ENCODE peak calls at places on chromosomes 6 and 20, in nine cellular contexts. Q, K, A, J, N, H, L, Z and O are unnamed samples.

GRCh38 chr6:114707081-114707480 is 364.3 kb upstream of the HS3ST5 start:
- DNase-seq in Q (peak), K (no peak), A (no peak), J (no peak), N (no peak), H (no peak), L (no peak), Z (no peak), O (no peak)

GRCh38 chr20:31915491-31916280 is 36.2 kb downstream of the PDRG1 start:
- DNase-seq in Q (peak), K (no peak), A (no peak), J (no peak), N (no peak), H (no peak), L (no peak), Z (no peak), O (no peak)

GRCh38 chr6:108820011-108820410 is 28.2 kb upstream of the ARMC2 start:
- DNase-seq in Q (no peak), K (no peak), A (no peak), J (no peak), N (no peak), H (no peak), L (no peak), Z (no peak), O (no peak)

GRCh38 chr6:47057830-47058540 is 15.9 kb upstream of the ADGRF1 start:
- DNase-seq in Q (no peak), K (no peak), A (peak), J (no peak), N (no peak), H (no peak), L (no peak), Z (no peak), O (no peak)

GRCh38 chr6:48568856-48569255 is 457.9 kb upstream of the PTCHD4 start:
- DNase-seq in Q (no peak), K (no peak), A (no peak), J (no peak), N (no peak), H (no peak), L (no peak), Z (no peak), O (no peak)

GRCh38 chr6:16059496-16059895 is 69.4 kb upstream of the MYLIP start:
- DNase-seq in Q (peak), K (no peak), A (no peak), J (no peak), N (peak), H (no peak), L (no peak), Z (no peak), O (no peak)

GRCh38 chr20:62840244-62841197 is 21.1 kb downstream of the TCFL5 start:
- DNase-seq in Q (no peak), K (no peak), A (no peak), J (no peak), N (no peak), H (no peak), L (no peak), Z (no peak), O (peak)

GRCh38 chr6:139336488-139336887 is 38.0 kb downstream of the CITED2 start:
- DNase-seq in Q (no peak), K (no peak), A (no peak), J (no peak), N (no peak), H (no peak), L (peak), Z (no peak), O (no peak)

GRCh38 chr6:33314943-33315752 is 1.3 kb upstream of the TAPBP start:
- DNase-seq in Q (peak), K (no peak), A (no peak), J (no peak), N (peak), H (no peak), L (peak), Z (no peak), O (no peak)

GRCh38 chr6:42264146-42264851 is 46.6 kb upstream of the MRPS10 start:
- DNase-seq in Q (no peak), K (no peak), A (no peak), J (no peak), N (no peak), H (no peak), L (no peak), Z (no peak), O (no peak)

GRCh38 chr20:60000271-60001026 is 42.2 kb downstream of the CDH26 start:
- DNase-seq in Q (no peak), K (no peak), A (peak), J (no peak), N (no peak), H (no peak), L (no peak), Z (no peak), O (no peak)

GRCh38 chr20:37505263-37506165 is 15.5 kb upstream of the NNAT start:
- DNase-seq in Q (no peak), K (no peak), A (no peak), J (no peak), N (peak), H (no peak), L (no peak), Z (no peak), O (no peak)

GRCh38 chr6:119552016-119552415 is 202.5 kb upstream of the MAN1A1 start:
- DNase-seq in Q (no peak), K (no peak), A (no peak), J (no peak), N (no peak), H (no peak), L (no peak), Z (no peak), O (no peak)